ENCODE peak calls at places on chromosomes 12 and 14, in ten cellular contexts. One of them, this sample, is unnamed.
A peak's percentile ranks its signal among the peaks of the same experiment; 100 is the strongest.

GRCh38 chr14:104086661-104087461 is 1.4 kb downstream of the ASPG start:
- DNase-seq in H54: no peak
- DNase-seq in tibial nerve: no peak
- DNase-seq in stimulated activated CD4-positive, alpha-beta T cell treated with anti-CD3 and anti-CD28 coated beads, Interleukin-2, amount 100 ng/mL, for 24 hours: no peak
- DNase-seq in RKO: no peak
- DNase-seq in OCI-LY7: no peak
- DNase-seq in stimulated activated CD8-positive, alpha-beta memory T cell treated with anti-CD3 and anti-CD28 coated beads, Interleukin-15, amount 100 ng/mL, for 24 hours: no peak
- DNase-seq in upper lobe of right lung: peak; percentile 64
- DNase-seq in AG10803: no peak
- DNase-seq in breast epithelium: no peak
- DNase-seq in this sample: no peak

GRCh38 chr12:124501080-124501642 is 66.3 kb downstream of the NCOR2 start:
- DNase-seq in H54: no peak
- DNase-seq in tibial nerve: no peak
- DNase-seq in stimulated activated CD4-positive, alpha-beta T cell treated with anti-CD3 and anti-CD28 coated beads, Interleukin-2, amount 100 ng/mL, for 24 hours: no peak
- DNase-seq in RKO: no peak
- DNase-seq in OCI-LY7: no peak
- DNase-seq in stimulated activated CD8-positive, alpha-beta memory T cell treated with anti-CD3 and anti-CD28 coated beads, Interleukin-15, amount 100 ng/mL, for 24 hours: no peak
- DNase-seq in upper lobe of right lung: no peak
- DNase-seq in AG10803: no peak
- DNase-seq in breast epithelium: no peak
- DNase-seq in this sample: no peak

GRCh38 chr12:93789767-93790166 is 112.6 kb downstream of the CRADD start:
- DNase-seq in H54: no peak
- DNase-seq in tibial nerve: no peak
- DNase-seq in stimulated activated CD4-positive, alpha-beta T cell treated with anti-CD3 and anti-CD28 coated beads, Interleukin-2, amount 100 ng/mL, for 24 hours: no peak
- DNase-seq in RKO: no peak
- DNase-seq in OCI-LY7: no peak
- DNase-seq in stimulated activated CD8-positive, alpha-beta memory T cell treated with anti-CD3 and anti-CD28 coated beads, Interleukin-15, amount 100 ng/mL, for 24 hours: no peak
- DNase-seq in upper lobe of right lung: no peak
- DNase-seq in AG10803: no peak
- DNase-seq in breast epithelium: no peak
- DNase-seq in this sample: no peak

GRCh38 chr12:122081697-122082221 is 3.2 kb downstream of the MLXIP start:
- DNase-seq in H54: peak; percentile 34
- DNase-seq in tibial nerve: no peak
- DNase-seq in stimulated activated CD4-positive, alpha-beta T cell treated with anti-CD3 and anti-CD28 coated beads, Interleukin-2, amount 100 ng/mL, for 24 hours: no peak
- DNase-seq in RKO: no peak
- DNase-seq in OCI-LY7: peak; percentile 85
- DNase-seq in stimulated activated CD8-positive, alpha-beta memory T cell treated with anti-CD3 and anti-CD28 coated beads, Interleukin-15, amount 100 ng/mL, for 24 hours: no peak
- DNase-seq in upper lobe of right lung: peak; percentile 67
- DNase-seq in AG10803: peak; percentile 80
- DNase-seq in breast epithelium: no peak
- DNase-seq in this sample: peak; percentile 49

GRCh38 chr12:8156845-8157244 is at the start of gene ZNF705A:
- DNase-seq in H54: peak; percentile 10
- DNase-seq in tibial nerve: no peak
- DNase-seq in stimulated activated CD4-positive, alpha-beta T cell treated with anti-CD3 and anti-CD28 coated beads, Interleukin-2, amount 100 ng/mL, for 24 hours: no peak
- DNase-seq in RKO: peak; percentile 30
- DNase-seq in OCI-LY7: no peak
- DNase-seq in stimulated activated CD8-positive, alpha-beta memory T cell treated with anti-CD3 and anti-CD28 coated beads, Interleukin-15, amount 100 ng/mL, for 24 hours: no peak
- DNase-seq in upper lobe of right lung: no peak
- DNase-seq in AG10803: peak; percentile 51
- DNase-seq in breast epithelium: no peak
- DNase-seq in this sample: no peak

GRCh38 chr14:60565211-60565610 is 56.3 kb downstream of the SIX6 start:
- DNase-seq in H54: no peak
- DNase-seq in tibial nerve: no peak
- DNase-seq in stimulated activated CD4-positive, alpha-beta T cell treated with anti-CD3 and anti-CD28 coated beads, Interleukin-2, amount 100 ng/mL, for 24 hours: no peak
- DNase-seq in RKO: no peak
- DNase-seq in OCI-LY7: peak; percentile 50
- DNase-seq in stimulated activated CD8-positive, alpha-beta memory T cell treated with anti-CD3 and anti-CD28 coated beads, Interleukin-15, amount 100 ng/mL, for 24 hours: no peak
- DNase-seq in upper lobe of right lung: no peak
- DNase-seq in AG10803: peak; percentile 93
- DNase-seq in breast epithelium: no peak
- DNase-seq in this sample: no peak

GRCh38 chr12:57148469-57149308 is 1.3 kb upstream of the LRP1-AS start:
- DNase-seq in H54: no peak
- DNase-seq in tibial nerve: no peak
- DNase-seq in stimulated activated CD4-positive, alpha-beta T cell treated with anti-CD3 and anti-CD28 coated beads, Interleukin-2, amount 100 ng/mL, for 24 hours: no peak
- DNase-seq in RKO: no peak
- DNase-seq in OCI-LY7: no peak
- DNase-seq in stimulated activated CD8-positive, alpha-beta memory T cell treated with anti-CD3 and anti-CD28 coated beads, Interleukin-15, amount 100 ng/mL, for 24 hours: no peak
- DNase-seq in upper lobe of right lung: peak; percentile 80
- DNase-seq in AG10803: peak; percentile 84
- DNase-seq in breast epithelium: no peak
- DNase-seq in this sample: no peak

GRCh38 chr12:41476499-41476898 is 288.4 kb downstream of the PDZRN4 start:
- DNase-seq in H54: no peak
- DNase-seq in tibial nerve: no peak
- DNase-seq in stimulated activated CD4-positive, alpha-beta T cell treated with anti-CD3 and anti-CD28 coated beads, Interleukin-2, amount 100 ng/mL, for 24 hours: no peak
- DNase-seq in RKO: no peak
- DNase-seq in OCI-LY7: no peak
- DNase-seq in stimulated activated CD8-positive, alpha-beta memory T cell treated with anti-CD3 and anti-CD28 coated beads, Interleukin-15, amount 100 ng/mL, for 24 hours: no peak
- DNase-seq in upper lobe of right lung: no peak
- DNase-seq in AG10803: no peak
- DNase-seq in breast epithelium: no peak
- DNase-seq in this sample: no peak

GRCh38 chr14:75979071-75979571 is 2.7 kb downstream of the TGFB3 start:
- DNase-seq in H54: no peak
- DNase-seq in tibial nerve: no peak
- DNase-seq in stimulated activated CD4-positive, alpha-beta T cell treated with anti-CD3 and anti-CD28 coated beads, Interleukin-2, amount 100 ng/mL, for 24 hours: peak; percentile 24
- DNase-seq in RKO: no peak
- DNase-seq in OCI-LY7: peak; percentile 36
- DNase-seq in stimulated activated CD8-positive, alpha-beta memory T cell treated with anti-CD3 and anti-CD28 coated beads, Interleukin-15, amount 100 ng/mL, for 24 hours: no peak
- DNase-seq in upper lobe of right lung: no peak
- DNase-seq in AG10803: peak; percentile 62
- DNase-seq in breast epithelium: no peak
- DNase-seq in this sample: no peak

GRCh38 chr12:70227911-70228310 is 15.3 kb upstream of the CNOT2 start:
- DNase-seq in H54: no peak
- DNase-seq in tibial nerve: no peak
- DNase-seq in stimulated activated CD4-positive, alpha-beta T cell treated with anti-CD3 and anti-CD28 coated beads, Interleukin-2, amount 100 ng/mL, for 24 hours: no peak
- DNase-seq in RKO: no peak
- DNase-seq in OCI-LY7: no peak
- DNase-seq in stimulated activated CD8-positive, alpha-beta memory T cell treated with anti-CD3 and anti-CD28 coated beads, Interleukin-15, amount 100 ng/mL, for 24 hours: no peak
- DNase-seq in upper lobe of right lung: no peak
- DNase-seq in AG10803: no peak
- DNase-seq in breast epithelium: no peak
- DNase-seq in this sample: no peak

GRCh38 chr12:57941165-57941894 is at the start of gene ATP23:
- DNase-seq in H54: peak; percentile 91
- DNase-seq in tibial nerve: peak; percentile 79
- DNase-seq in stimulated activated CD4-positive, alpha-beta T cell treated with anti-CD3 and anti-CD28 coated beads, Interleukin-2, amount 100 ng/mL, for 24 hours: peak; percentile 84
- DNase-seq in RKO: peak; percentile 89
- DNase-seq in OCI-LY7: peak; percentile 96
- DNase-seq in stimulated activated CD8-positive, alpha-beta memory T cell treated with anti-CD3 and anti-CD28 coated beads, Interleukin-15, amount 100 ng/mL, for 24 hours: peak; percentile 75
- DNase-seq in upper lobe of right lung: peak; percentile 97
- DNase-seq in AG10803: peak; percentile 81
- DNase-seq in breast epithelium: peak; percentile 92
- DNase-seq in this sample: peak; percentile 91

GRCh38 chr14:58736606-58737005 is 98.8 kb downstream of the DACT1 start:
- DNase-seq in H54: no peak
- DNase-seq in tibial nerve: no peak
- DNase-seq in stimulated activated CD4-positive, alpha-beta T cell treated with anti-CD3 and anti-CD28 coated beads, Interleukin-2, amount 100 ng/mL, for 24 hours: no peak
- DNase-seq in RKO: no peak
- DNase-seq in OCI-LY7: no peak
- DNase-seq in stimulated activated CD8-positive, alpha-beta memory T cell treated with anti-CD3 and anti-CD28 coated beads, Interleukin-15, amount 100 ng/mL, for 24 hours: no peak
- DNase-seq in upper lobe of right lung: no peak
- DNase-seq in AG10803: no peak
- DNase-seq in breast epithelium: no peak
- DNase-seq in this sample: no peak

GRCh38 chr12:53170245-53170644 is 10.3 kb upstream of the ZNF740 start:
- DNase-seq in H54: no peak
- DNase-seq in tibial nerve: no peak
- DNase-seq in stimulated activated CD4-positive, alpha-beta T cell treated with anti-CD3 and anti-CD28 coated beads, Interleukin-2, amount 100 ng/mL, for 24 hours: no peak
- DNase-seq in RKO: no peak
- DNase-seq in OCI-LY7: no peak
- DNase-seq in stimulated activated CD8-positive, alpha-beta memory T cell treated with anti-CD3 and anti-CD28 coated beads, Interleukin-15, amount 100 ng/mL, for 24 hours: no peak
- DNase-seq in upper lobe of right lung: no peak
- DNase-seq in AG10803: no peak
- DNase-seq in breast epithelium: no peak
- DNase-seq in this sample: no peak

GRCh38 chr12:110971189-110971920 is 51.0 kb upstream of the MYL2 start:
- DNase-seq in H54: no peak
- DNase-seq in tibial nerve: no peak
- DNase-seq in stimulated activated CD4-positive, alpha-beta T cell treated with anti-CD3 and anti-CD28 coated beads, Interleukin-2, amount 100 ng/mL, for 24 hours: no peak
- DNase-seq in RKO: no peak
- DNase-seq in OCI-LY7: no peak
- DNase-seq in stimulated activated CD8-positive, alpha-beta memory T cell treated with anti-CD3 and anti-CD28 coated beads, Interleukin-15, amount 100 ng/mL, for 24 hours: no peak
- DNase-seq in upper lobe of right lung: no peak
- DNase-seq in AG10803: no peak
- DNase-seq in breast epithelium: no peak
- DNase-seq in this sample: no peak

GRCh38 chr14:33796356-33796755 is 154.5 kb downstream of the EGLN3 start:
- DNase-seq in H54: no peak
- DNase-seq in tibial nerve: no peak
- DNase-seq in stimulated activated CD4-positive, alpha-beta T cell treated with anti-CD3 and anti-CD28 coated beads, Interleukin-2, amount 100 ng/mL, for 24 hours: no peak
- DNase-seq in RKO: no peak
- DNase-seq in OCI-LY7: no peak
- DNase-seq in stimulated activated CD8-positive, alpha-beta memory T cell treated with anti-CD3 and anti-CD28 coated beads, Interleukin-15, amount 100 ng/mL, for 24 hours: no peak
- DNase-seq in upper lobe of right lung: no peak
- DNase-seq in AG10803: peak; percentile 15
- DNase-seq in breast epithelium: no peak
- DNase-seq in this sample: no peak

GRCh38 chr12:108532061-108532848 is 17.2 kb downstream of the FICD start:
- DNase-seq in H54: no peak
- DNase-seq in tibial nerve: no peak
- DNase-seq in stimulated activated CD4-positive, alpha-beta T cell treated with anti-CD3 and anti-CD28 coated beads, Interleukin-2, amount 100 ng/mL, for 24 hours: no peak
- DNase-seq in RKO: no peak
- DNase-seq in OCI-LY7: no peak
- DNase-seq in stimulated activated CD8-positive, alpha-beta memory T cell treated with anti-CD3 and anti-CD28 coated beads, Interleukin-15, amount 100 ng/mL, for 24 hours: no peak
- DNase-seq in upper lobe of right lung: no peak
- DNase-seq in AG10803: no peak
- DNase-seq in breast epithelium: no peak
- DNase-seq in this sample: no peak

GRCh38 chr14:74508844-74509428 is 15.4 kb downstream of the ISCA2 start:
- DNase-seq in H54: no peak
- DNase-seq in tibial nerve: no peak
- DNase-seq in stimulated activated CD4-positive, alpha-beta T cell treated with anti-CD3 and anti-CD28 coated beads, Interleukin-2, amount 100 ng/mL, for 24 hours: no peak
- DNase-seq in RKO: no peak
- DNase-seq in OCI-LY7: no peak
- DNase-seq in stimulated activated CD8-positive, alpha-beta memory T cell treated with anti-CD3 and anti-CD28 coated beads, Interleukin-15, amount 100 ng/mL, for 24 hours: no peak
- DNase-seq in upper lobe of right lung: peak; percentile 52
- DNase-seq in AG10803: no peak
- DNase-seq in breast epithelium: no peak
- DNase-seq in this sample: no peak

GRCh38 chr14:50101417-50101816 is 15.0 kb downstream of the VCPKMT start:
- DNase-seq in H54: no peak
- DNase-seq in tibial nerve: no peak
- DNase-seq in stimulated activated CD4-positive, alpha-beta T cell treated with anti-CD3 and anti-CD28 coated beads, Interleukin-2, amount 100 ng/mL, for 24 hours: no peak
- DNase-seq in RKO: no peak
- DNase-seq in OCI-LY7: no peak
- DNase-seq in stimulated activated CD8-positive, alpha-beta memory T cell treated with anti-CD3 and anti-CD28 coated beads, Interleukin-15, amount 100 ng/mL, for 24 hours: no peak
- DNase-seq in upper lobe of right lung: no peak
- DNase-seq in AG10803: no peak
- DNase-seq in breast epithelium: no peak
- DNase-seq in this sample: no peak

GRCh38 chr14:55803506-55804197 is 223.6 kb downstream of the KTN1 start:
- DNase-seq in H54: no peak
- DNase-seq in tibial nerve: no peak
- DNase-seq in stimulated activated CD4-positive, alpha-beta T cell treated with anti-CD3 and anti-CD28 coated beads, Interleukin-2, amount 100 ng/mL, for 24 hours: no peak
- DNase-seq in RKO: no peak
- DNase-seq in OCI-LY7: no peak
- DNase-seq in stimulated activated CD8-positive, alpha-beta memory T cell treated with anti-CD3 and anti-CD28 coated beads, Interleukin-15, amount 100 ng/mL, for 24 hours: no peak
- DNase-seq in upper lobe of right lung: no peak
- DNase-seq in AG10803: no peak
- DNase-seq in breast epithelium: no peak
- DNase-seq in this sample: no peak

GRCh38 chr14:75340921-75341320 is 62.3 kb downstream of the FOS start:
- DNase-seq in H54: no peak
- DNase-seq in tibial nerve: peak; percentile 93
- DNase-seq in stimulated activated CD4-positive, alpha-beta T cell treated with anti-CD3 and anti-CD28 coated beads, Interleukin-2, amount 100 ng/mL, for 24 hours: no peak
- DNase-seq in RKO: no peak
- DNase-seq in OCI-LY7: peak; percentile 14
- DNase-seq in stimulated activated CD8-positive, alpha-beta memory T cell treated with anti-CD3 and anti-CD28 coated beads, Interleukin-15, amount 100 ng/mL, for 24 hours: no peak
- DNase-seq in upper lobe of right lung: peak; percentile 78
- DNase-seq in AG10803: no peak
- DNase-seq in breast epithelium: peak; percentile 62
- DNase-seq in this sample: no peak

GRCh38 chr12:56565510-56566101 is 44.0 kb downstream of the RBMS2 start:
- DNase-seq in H54: peak; percentile 40
- DNase-seq in tibial nerve: peak; percentile 26
- DNase-seq in stimulated activated CD4-positive, alpha-beta T cell treated with anti-CD3 and anti-CD28 coated beads, Interleukin-2, amount 100 ng/mL, for 24 hours: peak; percentile 35
- DNase-seq in RKO: no peak
- DNase-seq in OCI-LY7: peak; percentile 46
- DNase-seq in stimulated activated CD8-positive, alpha-beta memory T cell treated with anti-CD3 and anti-CD28 coated beads, Interleukin-15, amount 100 ng/mL, for 24 hours: no peak
- DNase-seq in upper lobe of right lung: peak; percentile 71
- DNase-seq in AG10803: peak; percentile 78
- DNase-seq in breast epithelium: no peak
- DNase-seq in this sample: no peak

This sample was measured in immature natural killer cell.